ENCODE peak calls at places on chromosome 16, in four cellular contexts. I, O, U and S are unnamed samples.

GRCh38 chr16:2969545-2970521 is 685 bp downstream of the PAQR4 start:
- DNase-seq in U (peak), O (peak), I (peak), S (peak)

GRCh38 chr16:30382398-30383015 is at the start of gene SEPTIN1:
- DNase-seq in I (no peak), U (no peak), O (no peak), S (no peak)

GRCh38 chr16:11165894-11166665 is 89.9 kb downstream of the SOCS1 start:
- DNase-seq in I (no peak), U (no peak), O (no peak), S (no peak)

GRCh38 chr16:3988824-3989223 is 108.3 kb upstream of the CREBBP start:
- DNase-seq in U (no peak), O (no peak), I (no peak), S (no peak)

GRCh38 chr16:82627811-82628339 is 1.1 kb downstream of the CDH13 start:
- DNase-seq in I (no peak), O (no peak), U (no peak), S (peak)

GRCh38 chr16:81831722-81832126 is 52.6 kb downstream of the PLCG2 start:
- DNase-seq in I (no peak), O (no peak), U (no peak), S (peak)

GRCh38 chr16:56401482-56401881 is 23.9 kb downstream of the AMFR start:
- DNase-seq in U (peak), O (peak), I (peak), S (peak)

GRCh38 chr16:77408607-77409006 is 26.2 kb downstream of the ADAMTS18 start:
- DNase-seq in O (no peak), I (no peak), U (no peak), S (no peak)

GRCh38 chr16:23357761-23358290 is 55.7 kb downstream of the SCNN1B start:
- DNase-seq in I (no peak), O (no peak), U (no peak), S (no peak)

GRCh38 chr16:31006086-31006385 is 4.4 kb downstream of the STX1B start:
- DNase-seq in I (no peak), U (no peak), O (no peak), S (no peak)

GRCh38 chr16:75139498-75139897 is 8.8 kb upstream of the ZFP1 start:
- DNase-seq in I (no peak), O (no peak), U (no peak), S (no peak)

GRCh38 chr16:82699711-82700495 is 73.1 kb downstream of the CDH13 start:
- DNase-seq in I (no peak), U (no peak), O (no peak), S (no peak)

GRCh38 chr16:14460726-14461125 is 169.3 kb downstream of the PARN start:
- DNase-seq in U (no peak), I (no peak), O (no peak), S (no peak)

GRCh38 chr16:10616744-10617640 is 36.6 kb upstream of the EMP2 start:
- DNase-seq in U (peak), I (peak), O (no peak), S (peak)

GRCh38 chr16:82439678-82440293 is 187.0 kb upstream of the CDH13 start:
- DNase-seq in I (peak), U (peak), O (peak), S (peak)

GRCh38 chr16:88552815-88553214 is 17.4 kb upstream of the ZC3H18 start:
- DNase-seq in U (no peak), I (no peak), O (no peak), S (no peak)

GRCh38 chr16:78375055-78375679 is 275.7 kb downstream of the WWOX start:
- DNase-seq in I (no peak), U (no peak), O (no peak), S (no peak)

GRCh38 chr16:74577882-74578366 is 29.0 kb downstream of the GLG1 start:
- DNase-seq in O (no peak), I (no peak), U (no peak), S (no peak)

GRCh38 chr16:31141489-31142108 is 6.1 kb upstream of the PRSS8 start:
- DNase-seq in U (no peak), I (peak), O (peak), S (peak)

GRCh38 chr16:1474047-1474446 is 781 bp downstream of the CLCN7 start:
- DNase-seq in I (no peak), O (no peak), U (peak), S (no peak)

GRCh38 chr16:26316683-26317464 is 625.1 kb downstream of the HS3ST4 start:
- DNase-seq in I (no peak), U (no peak), O (no peak), S (peak)

GRCh38 chr16:27311449-27311831 is 2.3 kb upstream of the IL4R start:
- DNase-seq in I (no peak), U (no peak), O (no peak), S (no peak)

GRCh38 chr16:73059779-73060178 is 11.9 kb upstream of the ZFHX3 start:
- DNase-seq in O (no peak), U (no peak), I (no peak), S (no peak)

GRCh38 chr16:81553080-81553813 is 108.6 kb downstream of the CMIP start:
- DNase-seq in I (no peak), U (peak), O (no peak), S (no peak)

GRCh38 chr16:1917056-1917664 is 1.1 kb downstream of the HS3ST6 start:
- DNase-seq in O (no peak), U (no peak), I (no peak), S (no peak)

GRCh38 chr16:74201561-74201960 is 95.1 kb upstream of the PSMD7 start:
- DNase-seq in I (no peak), O (no peak), U (no peak), S (no peak)

GRCh38 chr16:51757124-51757470 is 606.0 kb upstream of the SALL1 start:
- DNase-seq in U (no peak), O (no peak), I (no peak), S (no peak)

GRCh38 chr16:84504420-84505248 is at the start of gene MEAK7:
- DNase-seq in U (peak), O (peak), I (peak), S (peak)

GRCh38 chr16:1960665-1961630 is 1.6 kb downstream of the NDUFB10 start:
- DNase-seq in O (no peak), U (peak), I (no peak), S (no peak)

GRCh38 chr16:89536371-89536770 is 24.1 kb upstream of the RPL13 start:
- DNase-seq in I (no peak), O (no peak), U (no peak), S (no peak)

DNA sequence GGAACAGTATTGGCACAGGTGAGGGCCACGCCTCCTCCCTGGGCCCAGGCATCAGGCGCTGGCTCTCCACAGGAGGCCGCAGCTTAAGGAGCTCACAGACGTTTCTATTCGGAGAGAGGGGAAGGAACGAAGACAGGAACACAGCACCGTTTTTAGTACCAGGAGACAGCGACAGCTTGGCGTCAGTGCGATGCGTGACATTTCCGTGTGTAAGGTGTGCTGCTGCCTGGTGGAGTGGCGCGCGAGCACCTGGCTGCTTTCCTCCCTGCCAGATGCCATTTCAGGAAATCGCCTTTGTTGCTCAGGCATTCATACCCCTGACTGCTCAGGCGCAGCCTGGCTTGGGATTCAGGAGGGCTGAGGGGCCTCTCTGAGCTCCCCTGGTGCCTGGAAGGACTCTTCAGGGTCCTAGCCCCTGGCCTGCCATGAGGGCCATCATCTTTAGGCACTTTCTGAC is 367.5 kb downstream of the CPPED1 start:
- DNase-seq in I (no peak), U (no peak), O (no peak), S (peak)
- TF ChIP-seq ELF4 in I (no peak), U (no peak), O (no peak), S (no peak)

GRCh38 chr16:71748226-71748625 is 23.7 kb upstream of the PHLPP2 start:
- DNase-seq in U (no peak), O (no peak), I (no peak), S (no peak)
- TF ChIP-seq ELF4 in U (no peak), O (no peak), I (no peak), S (no peak)

GRCh38 chr16:85720319-85720637 is 30.6 kb downstream of the C16orf74 start:
- DNase-seq in I (no peak), O (no peak), U (peak), S (no peak)

GRCh38 chr16:85718153-85718477 is 29.4 kb upstream of the GINS2 start:
- DNase-seq in U (no peak), I (no peak), O (no peak), S (no peak)

GRCh38 chr16:85717393-85718152 is 28.8 kb upstream of the GINS2 start:
- DNase-seq in I (peak), O (peak), U (peak), S (peak)

GRCh38 chr16:85719605-85720318 is 31.0 kb upstream of the GINS2 start:
- DNase-seq in U (no peak), O (no peak), I (no peak), S (no peak)

DNA sequence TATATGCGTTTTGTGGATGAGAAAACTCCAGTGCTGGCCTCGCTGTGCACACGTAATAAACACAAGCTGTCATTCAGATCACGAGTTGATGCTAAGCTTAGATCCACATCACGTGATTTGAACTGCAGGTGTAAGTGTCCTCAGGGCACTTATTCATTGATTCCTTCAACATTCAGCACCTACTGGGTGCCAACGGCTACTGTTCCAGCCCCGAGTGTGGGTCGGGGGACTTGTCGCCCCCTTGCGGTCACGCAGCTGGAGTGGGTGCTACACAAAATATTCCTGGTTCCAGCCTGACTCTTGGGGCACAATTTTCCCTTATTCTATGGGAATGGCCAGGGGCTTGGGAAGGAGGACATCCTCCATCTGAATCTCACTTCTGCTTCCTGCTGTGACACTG is 29.9 kb upstream of the GINS2 start:
- DNase-seq in U (peak), O (peak), I (peak), S (peak)
- TF ChIP-seq ELF4 in U (no peak), O (no peak), I (no peak), S (no peak)

DNA sequence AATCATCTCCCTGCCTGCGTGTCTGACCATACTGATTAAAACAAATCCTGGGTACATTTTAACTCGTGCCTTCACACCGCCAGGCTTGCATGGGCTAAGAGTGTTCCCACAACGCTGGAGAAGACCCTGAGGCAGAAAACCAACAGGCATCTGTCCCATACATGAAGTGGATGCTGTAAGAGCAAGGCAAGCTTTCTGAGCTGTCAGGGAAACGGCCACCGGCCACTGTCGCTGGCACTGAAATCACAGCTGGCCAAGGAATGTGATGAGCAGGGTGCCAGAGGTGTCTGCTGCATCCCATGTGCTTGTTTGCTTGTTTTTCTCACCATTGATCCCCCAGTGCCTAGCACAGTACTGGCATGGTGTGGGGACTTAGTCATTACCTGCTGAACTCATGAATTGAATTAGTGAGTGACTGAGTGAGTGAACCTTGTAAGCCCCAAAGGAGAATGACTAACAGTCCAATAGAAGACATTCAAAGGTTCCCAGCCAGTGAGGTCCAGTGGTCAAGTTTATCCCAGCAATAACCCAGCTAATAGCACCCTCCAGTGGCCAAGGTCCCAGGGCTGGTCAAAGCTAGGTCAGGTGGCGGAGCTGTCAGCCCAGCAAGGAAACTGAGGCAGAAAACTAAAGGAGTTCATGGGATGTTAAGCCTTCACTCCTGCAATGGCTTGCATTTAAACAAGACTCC is 92.7 kb upstream of the CDH5 start:
- DNase-seq in U (no peak), I (no peak), O (no peak), S (peak)
- TF ChIP-seq ELF4 in U (no peak), I (no peak), O (no peak), S (no peak)

GRCh38 chr16:69326172-69326873 is 4.1 kb downstream of the PDF start:
- DNase-seq in U (peak), O (no peak), I (no peak), S (no peak)
- TF ChIP-seq ELF4 in U (no peak), O (no peak), I (no peak), S (no peak)

GRCh38 chr16:47025641-47026040 is 52.2 kb upstream of the DNAJA2 start:
- DNase-seq in I (no peak), U (no peak), O (no peak), S (no peak)

GRCh38 chr16:47028767-47029377 is 55.4 kb upstream of the DNAJA2 start:
- DNase-seq in I (no peak), U (no peak), O (no peak), S (no peak)

GRCh38 chr16:47026947-47027346 is 53.5 kb upstream of the DNAJA2 start:
- DNase-seq in I (no peak), O (no peak), U (no peak), S (no peak)

GRCh38 chr16:47029724-47030123 is 56.2 kb upstream of the DNAJA2 start:
- DNase-seq in I (no peak), O (no peak), U (no peak), S (no peak)

DNA sequence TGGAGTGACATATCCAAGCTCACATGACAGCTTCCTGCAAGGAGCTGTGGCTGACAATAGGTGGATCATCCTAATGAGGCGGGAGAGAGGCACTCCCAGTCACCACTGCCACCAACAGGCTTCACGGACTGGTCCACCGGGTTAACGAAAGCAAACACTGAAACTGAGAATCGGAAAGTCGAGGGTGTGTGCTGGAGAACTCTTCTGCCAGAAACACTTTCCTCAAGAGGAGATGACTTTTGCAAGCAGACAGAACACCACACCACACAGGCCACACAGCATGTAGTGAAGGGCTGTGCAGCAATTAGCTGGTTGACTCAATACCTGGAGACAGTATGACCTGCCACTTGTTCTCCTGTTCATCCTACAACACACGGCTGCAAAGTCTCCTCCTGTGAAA is 53.0 kb upstream of the DNAJA2 start:
- DNase-seq in U (no peak), O (no peak), I (no peak), S (no peak)
- TF ChIP-seq ELF4 in U (no peak), O (no peak), I (no peak), S (no peak)

GRCh38 chr16:57679016-57679415 is 10.9 kb downstream of the ADGRG3 start:
- DNase-seq in U (no peak), O (no peak), I (no peak), S (no peak)
- TF ChIP-seq ELF4 in U (no peak), O (no peak), I (no peak), S (no peak)